ENCODE peak calls at places on chromosomes 2 and 18, in four cellular contexts. N is sigmoid colon, V is A549, R is mucosa of descending colon. K is an unnamed sample.

GRCh38 chr18:31664101-31664500 is 20.3 kb downstream of the B4GALT6 start:
- DNase-seq in N (no peak), V (no peak), R (no peak), K (no peak)

GRCh38 chr18:22164337-22165048 is 4.9 kb upstream of the GATA6 start:
- DNase-seq in R (no peak), N (no peak), V (no peak), K (no peak)

GRCh38 chr2:143617803-143618415 is 488.7 kb downstream of the ARHGAP15 start:
- DNase-seq in R (no peak), V (no peak), N (no peak), K (no peak)

GRCh38 chr2:119475225-119475856 is 43.7 kb downstream of the TMEM37 start:
- DNase-seq in V (no peak), R (no peak), N (peak; percentile 29), K (no peak)

GRCh38 chr18:70058916-70059315 is 111.2 kb upstream of the CD226 start:
- DNase-seq in N (no peak), V (no peak), R (no peak), K (no peak)

GRCh38 chr2:164205347-164205746 is 415.9 kb downstream of the GRB14 start:
- DNase-seq in N (no peak), R (no peak), V (no peak), K (no peak)

GRCh38 chr18:44844486-44844885 is 163.8 kb downstream of the SETBP1 start:
- DNase-seq in R (no peak), V (no peak), N (no peak), K (no peak)

GRCh38 chr18:3319894-3320438 is 58.0 kb downstream of the MYL12B start:
- DNase-seq in R (no peak), N (no peak), V (no peak), K (no peak)

GRCh38 chr2:186342029-186342428 is 144.0 kb upstream of the ZC3H15 start:
- DNase-seq in V (no peak), R (no peak), N (no peak), K (no peak)

GRCh38 chr2:16281451-16282330 is 341.3 kb downstream of the MYCN start:
- DNase-seq in N (no peak), R (no peak), V (peak; percentile 31), K (no peak)

GRCh38 chr2:199223791-199224190 is 233.9 kb downstream of the SATB2 start:
- DNase-seq in V (no peak), N (no peak), R (no peak), K (no peak)

DNA sequence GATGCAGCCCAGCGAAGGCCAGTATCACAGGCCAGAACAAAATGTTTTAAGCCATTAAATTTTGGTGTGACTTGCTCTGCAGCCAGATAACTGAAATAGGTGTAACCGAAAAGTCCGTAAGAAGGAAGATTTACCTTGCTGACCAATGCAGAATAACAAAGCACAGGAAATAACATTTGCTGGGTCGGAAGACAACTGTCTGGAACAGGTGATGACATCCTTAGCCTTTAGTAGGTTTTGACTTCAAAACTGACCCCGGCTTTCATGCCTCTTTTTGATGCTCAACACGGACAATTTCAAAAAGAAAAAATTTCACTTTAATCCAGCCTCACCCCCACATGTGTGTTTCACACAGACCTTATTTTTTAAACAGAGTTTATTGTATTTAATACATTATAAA is 93.7 kb downstream of the KCTD1 start:
- DNase-seq in N (no peak), R (no peak), V (no peak), K (no peak)
- H3K9me3 ChIP-seq in N (no peaks in the 10 kb centered on the region), R (no peaks in the 10 kb centered on the region), V (no peaks in the 10 kb centered on the region), K (no peaks in the 10 kb centered on the region)

GRCh38 chr2:11336189-11336588 is 8.2 kb downstream of the ROCK2 start:
- DNase-seq in V (no peak), N (no peak), R (no peak), K (no peak)
- H3K9me3 ChIP-seq in V (peaks cover 8% of the 10 kb centered on the region), N (no peaks in the 10 kb centered on the region), R (no peaks in the 10 kb centered on the region), K (no peaks in the 10 kb centered on the region)

DNA sequence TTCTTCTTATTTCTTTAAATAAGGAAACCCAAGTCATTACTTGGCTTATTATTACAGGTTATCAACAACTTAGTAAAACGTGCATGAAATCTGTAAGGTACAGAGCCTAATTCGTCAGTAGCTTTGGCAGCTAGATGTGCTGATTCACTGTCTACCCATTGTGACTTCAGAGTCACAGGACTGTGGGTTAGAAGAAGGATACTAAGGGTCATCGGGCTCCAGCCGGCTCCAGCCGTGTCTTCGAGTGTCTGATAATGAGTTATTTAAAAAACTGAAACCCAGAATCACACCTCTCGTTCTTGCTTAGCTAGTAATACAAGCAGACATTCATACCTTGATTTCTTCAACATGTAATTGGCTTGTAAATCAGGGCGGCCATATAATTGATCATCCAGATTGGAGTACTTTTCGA is 170.5 kb downstream of the FMNL2 start:
- DNase-seq in N (no peak), R (no peak), V (peak; percentile 69), K (peak; percentile 92)
- H3K9me3 ChIP-seq in N (no peaks in the 10 kb centered on the region), R (no peaks in the 10 kb centered on the region), V (no peaks in the 10 kb centered on the region), K (no peaks in the 10 kb centered on the region)

GRCh38 chr18:63731215-63731614 is 28.5 kb downstream of the SERPINB11 start:
- DNase-seq in R (no peak), V (no peak), N (no peak), K (no peak)
- H3K9me3 ChIP-seq in R (no peaks in the 10 kb centered on the region), V (no peaks in the 10 kb centered on the region), N (no peaks in the 10 kb centered on the region), K (no peaks in the 10 kb centered on the region)

DNA sequence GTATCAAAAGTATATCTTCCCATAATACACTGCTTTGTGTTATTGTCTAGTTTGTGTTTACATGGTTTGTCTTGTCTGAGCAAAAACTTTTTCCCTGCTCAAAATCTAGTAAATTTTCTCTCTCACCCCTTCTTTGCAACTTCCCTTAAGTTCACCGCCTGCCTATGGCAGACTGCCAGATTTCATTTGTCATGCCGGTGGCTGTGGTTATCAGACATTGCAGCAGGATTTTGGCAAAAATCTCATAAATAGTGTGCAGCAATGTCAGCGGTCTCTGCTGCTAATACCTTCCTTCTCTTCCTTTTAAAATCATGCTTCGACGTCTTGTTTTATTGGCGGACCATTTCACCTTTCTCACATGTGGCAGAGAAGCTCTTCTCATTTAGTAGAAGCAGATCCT is 45.6 kb upstream of the TMEM178A start:
- DNase-seq in R (no peak), N (peak; percentile 81), V (no peak), K (no peak)
- H3K9me3 ChIP-seq in R (no peaks in the 10 kb centered on the region), N (no peaks in the 10 kb centered on the region), V (no peaks in the 10 kb centered on the region), K (no peaks in the 10 kb centered on the region)

DNA sequence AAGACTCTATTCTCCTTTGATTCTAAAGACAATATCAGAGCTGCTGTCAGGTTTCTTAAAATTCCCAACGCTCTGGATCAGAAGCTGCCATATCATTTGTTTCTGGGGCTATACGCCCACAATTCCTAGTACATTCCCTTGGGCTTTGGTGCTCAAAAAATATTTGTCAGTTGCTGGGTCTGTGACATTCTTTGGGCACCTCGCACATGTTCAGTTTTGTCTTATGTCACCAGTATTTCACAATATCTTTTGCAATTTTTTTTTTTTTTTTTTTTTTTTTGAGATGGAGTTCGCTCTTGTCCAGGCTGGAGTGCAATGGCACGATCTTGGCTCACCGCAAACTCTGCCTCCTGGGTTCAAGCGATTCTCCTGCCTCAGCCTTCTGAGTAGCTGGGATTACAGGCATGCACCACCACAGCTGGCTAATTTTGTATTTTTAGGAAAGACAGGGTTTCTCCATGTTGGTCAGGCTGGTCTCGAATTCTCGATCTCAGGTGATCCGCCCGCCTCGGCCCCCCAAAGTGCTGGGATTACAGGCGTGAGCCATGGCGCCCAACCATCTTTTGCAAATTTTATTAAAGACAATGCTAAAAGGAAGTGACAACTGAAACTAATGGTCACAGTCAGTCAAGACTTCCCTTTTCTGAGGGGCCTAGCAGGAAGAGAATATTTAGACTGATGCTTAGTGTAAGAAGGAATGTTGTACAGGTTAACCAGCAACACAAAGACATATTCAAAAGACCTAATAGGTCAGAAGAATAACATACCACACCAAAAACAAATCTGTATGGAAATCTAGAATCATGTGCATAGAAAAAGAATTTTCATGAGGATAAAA is 6.8 kb downstream of the ZNF397 start:
- DNase-seq in V (no peak), R (no peak), N (no peak), K (no peak)
- H3K9me3 ChIP-seq in V (peaks cover 94% of the 10 kb centered on the region), R (no peaks in the 10 kb centered on the region), N (no peaks in the 10 kb centered on the region), K (peaks cover 47% of the 10 kb centered on the region)

GRCh38 chr2:129741165-129741564 is 238.3 kb upstream of the RAB6C start:
- DNase-seq in V (no peak), R (no peak), N (no peak), K (no peak)

GRCh38 chr2:129737660-129738527 is 241.6 kb upstream of the RAB6C start:
- DNase-seq in R (no peak), V (no peak), N (no peak), K (no peak)

GRCh38 chr2:129740504-129740903 is 239.0 kb upstream of the RAB6C start:
- DNase-seq in N (no peak), V (no peak), R (no peak), K (no peak)

GRCh38 chr2:129741623-129742022 is 237.8 kb upstream of the RAB6C start:
- DNase-seq in V (no peak), N (no peak), R (no peak), K (no peak)

DNA sequence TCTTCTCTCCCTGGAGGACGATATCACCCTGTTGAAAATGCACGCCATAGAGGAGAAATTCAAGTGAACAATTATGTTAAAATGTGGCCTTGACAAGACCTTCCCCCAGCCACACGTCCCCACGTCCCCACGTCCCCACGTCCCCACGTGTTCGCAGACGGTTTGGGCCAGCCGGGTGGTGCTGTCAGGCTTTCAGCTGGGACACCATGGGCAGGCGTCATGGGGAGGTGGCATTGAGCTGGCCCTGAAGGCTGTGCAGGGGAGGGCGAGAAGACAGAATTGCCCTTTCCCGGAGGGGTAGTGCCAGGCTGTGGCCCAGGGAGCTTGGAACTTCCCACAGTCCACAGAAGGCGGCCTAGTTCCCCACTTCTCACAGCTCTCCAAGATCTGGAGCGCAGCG is 240.7 kb upstream of the RAB6C start:
- DNase-seq in R (no peak), V (no peak), N (no peak), K (no peak)
- H3K9me3 ChIP-seq in R (no peaks in the 10 kb centered on the region), V (no peaks in the 10 kb centered on the region), N (no peaks in the 10 kb centered on the region), K (no peaks in the 10 kb centered on the region)

GRCh38 chr2:38400513-38400912 is 23.4 kb upstream of the ATL2 start:
- DNase-seq in N (no peak), R (no peak), V (no peak), K (no peak)
- H3K9me3 ChIP-seq in N (no peaks in the 10 kb centered on the region), R (no peaks in the 10 kb centered on the region), V (peaks cover 21% of the 10 kb centered on the region), K (peaks cover 4% of the 10 kb centered on the region)